ENCODE peak calls at places on chromosomes 5 and 9, in five cellular contexts. O, Q, A, C and W are unnamed samples.

GRCh38 chr5:73519531-73520283 is 21.5 kb downstream of the BTF3 start:
- DNase-seq in O (peak; percentile 63), C (peak; percentile 85), A (no peak), Q (peak; percentile 93), W (peak; percentile 58)

GRCh38 chr5:176648467-176649194 is 1.3 kb downstream of the TSPAN17 start:
- DNase-seq in A (no peak), C (no peak), O (no peak), Q (no peak), W (no peak)

GRCh38 chr5:96259211-96259772 is 173.8 kb downstream of the PCSK1 start:
- DNase-seq in A (no peak), C (no peak), O (no peak), Q (peak; percentile 35), W (peak; percentile 74)

GRCh38 chr5:149581931-149582768 is 852 bp downstream of the ARHGEF37 start:
- DNase-seq in A (no peak), C (no peak), Q (no peak), O (peak; percentile 46), W (peak; percentile 28)

GRCh38 chr5:154863291-154864080 is 5.1 kb downstream of the CNOT8 start:
- DNase-seq in A (no peak), Q (no peak), O (no peak), C (no peak), W (no peak)

GRCh38 chr5:109242518-109242917 is 167.3 kb downstream of the PJA2 start:
- DNase-seq in C (no peak), A (no peak), Q (no peak), O (no peak), W (no peak)

GRCh38 chr5:116423587-116424257 is 150.9 kb downstream of the SEMA6A start:
- DNase-seq in Q (no peak), O (no peak), C (no peak), A (no peak), W (no peak)

GRCh38 chr5:431001-431710 is 11.8 kb upstream of the EXOC3 start:
- DNase-seq in C (peak; percentile 23), O (no peak), Q (peak; percentile 92), A (no peak), W (peak; percentile 36)

GRCh38 chr9:6644346-6645152 is 980 bp downstream of the GLDC start:
- DNase-seq in C (no peak), O (no peak), Q (peak; percentile 36), A (no peak), W (no peak)

GRCh38 chr5:79093762-79094161 is 17.8 kb upstream of the BHMT start:
- DNase-seq in Q (no peak), O (no peak), A (no peak), C (no peak), W (no peak)

GRCh38 chr5:91194861-91195460 is 188.2 kb downstream of the ARRDC3 start:
- DNase-seq in C (no peak), A (no peak), O (no peak), Q (no peak), W (no peak)

GRCh38 chr5:40676643-40677333 is 2.9 kb upstream of the PTGER4 start:
- DNase-seq in Q (no peak), A (no peak), C (no peak), O (peak; percentile 42), W (peak; percentile 93)

GRCh38 chr5:148416921-148417320 is 33.2 kb downstream of the FBXO38 start:
- DNase-seq in C (no peak), A (no peak), O (no peak), Q (no peak), W (peak; percentile 70)

GRCh38 chr9:8651126-8651525 is 851.5 kb upstream of the DMAC1 start:
- DNase-seq in O (no peak), Q (no peak), C (no peak), A (no peak), W (no peak)

GRCh38 chr5:15844253-15844652 is 335.3 kb downstream of the MARCHF11 start:
- DNase-seq in Q (no peak), C (no peak), O (no peak), A (no peak), W (no peak)

GRCh38 chr5:90289837-90290236 is 119.7 kb downstream of the CETN3 start:
- DNase-seq in O (no peak), A (no peak), Q (no peak), C (no peak), W (no peak)

GRCh38 chr5:8864053-8864452 is 681.8 kb downstream of the SEMA5A start:
- DNase-seq in A (no peak), O (no peak), C (no peak), Q (no peak), W (peak; percentile 39)

DNA sequence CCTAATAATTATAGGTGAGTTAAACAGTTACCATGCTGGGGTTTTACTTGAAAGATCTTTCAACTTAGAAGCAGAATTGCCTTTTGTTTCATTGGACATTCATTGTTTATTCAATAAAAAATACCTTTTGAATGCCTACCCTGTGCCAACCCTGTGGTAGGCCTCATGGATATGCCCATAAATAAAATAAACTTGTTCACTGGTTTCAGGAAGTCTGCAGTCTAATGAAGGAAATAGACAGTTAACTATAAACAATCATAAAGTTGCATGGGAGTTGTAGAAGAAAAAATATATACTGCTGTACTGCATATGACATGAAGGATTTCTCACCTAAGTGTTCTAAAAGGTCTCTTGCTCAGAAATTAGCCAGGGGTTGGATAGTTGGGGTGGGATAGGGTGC is 5.3 kb upstream of the GPR21 start:
- DNase-seq in C (no peak), A (no peak), Q (no peak), O (no peak), W (no peak)
- H3K4me3 ChIP-seq in C (no peak overlapping the region), A (no peak overlapping the region), Q (no peak overlapping the region), O (no peak overlapping the region), W (no peak overlapping the region)

DNA sequence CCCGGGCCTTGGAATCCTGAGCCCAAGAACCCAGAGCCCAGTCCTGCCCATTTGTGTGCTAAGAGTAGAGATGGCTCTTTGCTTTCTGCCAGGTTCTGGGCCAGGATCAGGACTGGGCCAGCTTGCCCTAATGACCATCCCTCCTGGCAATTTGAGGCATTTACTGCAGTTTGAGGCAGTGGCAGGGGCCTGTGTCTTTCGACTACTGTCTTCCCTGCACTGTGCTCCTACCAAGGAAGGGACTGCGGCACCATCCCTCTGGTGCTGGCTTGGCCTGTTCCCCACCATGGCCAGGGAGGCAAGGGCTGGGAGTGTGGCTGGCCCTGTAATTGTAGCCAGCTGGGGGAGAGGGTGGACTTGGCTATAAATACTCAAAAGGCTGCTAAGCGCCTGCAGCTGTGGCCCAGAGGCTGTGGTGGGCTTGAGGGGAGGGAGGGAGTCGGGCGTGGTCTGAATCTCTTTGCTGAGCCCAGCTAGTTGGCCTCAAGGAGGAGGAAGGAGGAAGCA is 4.6 kb downstream of the ENHO start:
- DNase-seq in O (no peak), C (no peak), A (no peak), Q (no peak), W (no peak)
- H3K4me3 ChIP-seq in O (no peak overlapping the region), C (no peak overlapping the region), A (no peak overlapping the region), Q (no peak overlapping the region), W (no peak overlapping the region)

DNA sequence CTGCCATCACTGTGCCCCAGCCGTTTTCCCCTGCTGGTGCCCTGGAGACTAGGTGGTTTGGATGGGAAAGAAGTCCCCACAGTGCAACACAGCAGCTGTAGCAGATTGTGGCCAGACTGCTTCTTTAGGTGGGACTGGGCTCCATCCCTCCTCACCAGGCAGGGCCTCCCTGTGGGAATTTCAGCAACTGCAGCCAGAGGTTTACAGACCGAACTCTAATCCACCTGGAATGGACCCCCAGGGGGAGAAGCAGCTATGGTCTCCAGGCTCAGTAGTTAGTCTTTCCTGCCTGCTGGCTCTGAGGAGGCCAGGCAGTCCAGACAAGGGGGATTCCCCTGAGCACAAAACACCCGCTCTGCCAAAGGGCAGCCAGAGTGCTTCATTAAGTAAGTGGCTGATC is 188.8 kb downstream of the SGCD start:
- DNase-seq in O (no peak), Q (no peak), C (no peak), A (no peak), W (no peak)
- H3K4me3 ChIP-seq in O (no peak overlapping the region), Q (no peak overlapping the region), C (no peak overlapping the region), A (no peak overlapping the region), W (no peak overlapping the region)

GRCh38 chr9:134669556-134669955 is 28.0 kb downstream of the COL5A1 start:
- DNase-seq in C (no peak), Q (peak; percentile 17), A (no peak), O (no peak), W (no peak)
- H3K4me3 ChIP-seq in C (no peak overlapping the region), Q (no peak overlapping the region), A (no peak overlapping the region), O (no peak overlapping the region), W (no peak overlapping the region)